ENCODE peak calls at places on chromosome 2, in four cellular contexts. One of them, this sample, is unnamed. For H3K36me3 and H3K27me3, the result is how much of the 10 kb centered on the place peaks cover.

GRCh38 chr2:46381263-46381849 is 84.1 kb downstream of the EPAS1 start:
- DNase-seq in pancreas: no peak
- DNase-seq in tibial artery: no peak
- DNase-seq in PC-3: no peak
- DNase-seq in this sample: no peak

GRCh38 chr2:1755436-1756191 is 11.3 kb upstream of the PXDN start:
- DNase-seq in PC-3: no peak
- DNase-seq in pancreas: no peak
- DNase-seq in tibial artery: peak
- DNase-seq in this sample: no peak

GRCh38 chr2:169705927-169706326 is 11.7 kb downstream of the PHOSPHO2 start:
- DNase-seq in tibial artery: no peak
- DNase-seq in pancreas: no peak
- DNase-seq in PC-3: no peak
- DNase-seq in this sample: no peak

GRCh38 chr2:135532581-135532980 is 1.3 kb downstream of the R3HDM1 start:
- DNase-seq in PC-3: no peak
- DNase-seq in tibial artery: no peak
- DNase-seq in pancreas: no peak
- DNase-seq in this sample: no peak

GRCh38 chr2:120175000-120175581 is 48.1 kb downstream of the TMEM185B start:
- DNase-seq in PC-3: peak
- DNase-seq in tibial artery: no peak
- DNase-seq in pancreas: no peak
- DNase-seq in this sample: peak

GRCh38 chr2:238287702-238288649 is at the start of gene PER2:
- DNase-seq in pancreas: peak
- DNase-seq in tibial artery: peak
- DNase-seq in PC-3: peak
- DNase-seq in this sample: peak

GRCh38 chr2:65277791-65278449 is 50.3 kb downstream of the ACTR2 start:
- DNase-seq in pancreas: no peak
- DNase-seq in tibial artery: no peak
- DNase-seq in PC-3: peak
- DNase-seq in this sample: no peak

GRCh38 chr2:225103737-225104141 is 61.5 kb upstream of the DOCK10 start:
- DNase-seq in tibial artery: no peak
- DNase-seq in pancreas: no peak
- DNase-seq in PC-3: peak
- DNase-seq in this sample: no peak

GRCh38 chr2:228707846-228708245 is 526.4 kb upstream of the SPHKAP start:
- DNase-seq in pancreas: no peak
- DNase-seq in tibial artery: no peak
- DNase-seq in PC-3: no peak
- DNase-seq in this sample: no peak

GRCh38 chr2:54255230-54256090 is 569 bp downstream of the TSPYL6 start:
- DNase-seq in PC-3: no peak
- DNase-seq in pancreas: no peak
- DNase-seq in tibial artery: no peak
- DNase-seq in this sample: no peak

GRCh38 chr2:69731575-69731974 is 10.4 kb upstream of the ANXA4 start:
- DNase-seq in PC-3: no peak
- DNase-seq in tibial artery: no peak
- DNase-seq in pancreas: no peak
- DNase-seq in this sample: no peak

GRCh38 chr2:43074592-43075053 is 151.8 kb downstream of the ZFP36L2 start:
- DNase-seq in tibial artery: no peak
- DNase-seq in PC-3: no peak
- DNase-seq in pancreas: no peak
- DNase-seq in this sample: no peak

GRCh38 chr2:228407821-228408220 is 226.3 kb upstream of the SPHKAP start:
- DNase-seq in tibial artery: no peak
- DNase-seq in PC-3: no peak
- DNase-seq in pancreas: no peak
- DNase-seq in this sample: no peak

GRCh38 chr2:61478086-61478485 is 7.2 kb upstream of the USP34 start:
- DNase-seq in pancreas: no peak
- DNase-seq in PC-3: no peak
- DNase-seq in tibial artery: no peak
- DNase-seq in this sample: no peak

GRCh38 chr2:105396254-105397024 is 2.4 kb downstream of the FHL2 start:
- DNase-seq in tibial artery: peak
- DNase-seq in pancreas: no peak
- DNase-seq in PC-3: peak
- DNase-seq in this sample: no peak

GRCh38 chr2:9138507-9139085 is 68.0 kb upstream of the ASAP2 start:
- DNase-seq in pancreas: no peak
- DNase-seq in PC-3: no peak
- DNase-seq in tibial artery: no peak
- DNase-seq in this sample: no peak

GRCh38 chr2:165745916-165746315 is 48.1 kb downstream of the GALNT3 start:
- DNase-seq in tibial artery: no peak
- DNase-seq in PC-3: peak
- DNase-seq in pancreas: no peak
- DNase-seq in this sample: no peak

GRCh38 chr2:237294509-237294908 is 119.5 kb downstream of the COL6A3 start:
- DNase-seq in tibial artery: no peak
- DNase-seq in PC-3: peak
- DNase-seq in pancreas: no peak
- DNase-seq in this sample: no peak

GRCh38 chr2:181396575-181397062 is 60.6 kb upstream of the ITGA4 start:
- DNase-seq in pancreas: no peak
- DNase-seq in PC-3: no peak
- DNase-seq in tibial artery: no peak
- DNase-seq in this sample: no peak

GRCh38 chr2:179561702-179562101 is 297.1 kb upstream of the SESTD1 start:
- DNase-seq in tibial artery: no peak
- DNase-seq in PC-3: no peak
- DNase-seq in pancreas: no peak
- DNase-seq in this sample: no peak

GRCh38 chr2:150517951-150518680 is 30.6 kb upstream of the RND3 start:
- DNase-seq in pancreas: no peak
- DNase-seq in tibial artery: no peak
- DNase-seq in PC-3: peak
- DNase-seq in this sample: no peak

GRCh38 chr2:6580982-6581381 is 284.7 kb downstream of the CMPK2 start:
- DNase-seq in pancreas: no peak
- DNase-seq in tibial artery: no peak
- DNase-seq in PC-3: peak
- DNase-seq in this sample: no peak

GRCh38 chr2:196534533-196534932 is 105.0 kb upstream of the CCDC150 start:
- DNase-seq in PC-3: no peak
- DNase-seq in tibial artery: no peak
- DNase-seq in pancreas: no peak
- DNase-seq in this sample: no peak

GRCh38 chr2:171431677-171432167 is 2.1 kb downstream of the METTL8 start:
- DNase-seq in pancreas: no peak
- DNase-seq in tibial artery: no peak
- DNase-seq in PC-3: no peak
- DNase-seq in this sample: no peak

GRCh38 chr2:241213036-241213435 is 24.6 kb downstream of the ANO7 start:
- DNase-seq in pancreas: no peak
- DNase-seq in PC-3: no peak
- DNase-seq in tibial artery: no peak
- DNase-seq in this sample: no peak

GRCh38 chr2:26588576-26588975 is 52.6 kb downstream of the CIB4 start:
- DNase-seq in PC-3: no peak
- DNase-seq in pancreas: peak
- DNase-seq in tibial artery: peak
- DNase-seq in this sample: no peak

GRCh38 chr2:27281855-27282559 is at the start of gene TRIM54:
- DNase-seq in tibial artery: no peak
- DNase-seq in PC-3: peak
- DNase-seq in pancreas: no peak
- DNase-seq in this sample: no peak

GRCh38 chr2:152115952-152116351 is 17.1 kb upstream of the CACNB4 start:
- DNase-seq in tibial artery: no peak
- DNase-seq in PC-3: peak
- DNase-seq in pancreas: no peak
- DNase-seq in this sample: no peak

GRCh38 chr2:10278029-10278762 is 24.5 kb upstream of the HPCAL1 start:
- DNase-seq in tibial artery: peak
- DNase-seq in PC-3: no peak
- DNase-seq in pancreas: peak
- DNase-seq in this sample: no peak

GRCh38 chr2:10787176-10787968 is 25.2 kb downstream of the PDIA6 start:
- DNase-seq in pancreas: no peak
- DNase-seq in tibial artery: no peak
- DNase-seq in PC-3: no peak
- DNase-seq in this sample: no peak

GRCh38 chr2:36355890-36356198 is 266 bp downstream of the CRIM1 start:
- DNase-seq in tibial artery: no peak
- DNase-seq in PC-3: no peak
- DNase-seq in pancreas: no peak
- DNase-seq in this sample: peak

GRCh38 chr2:55926246-55926645 is 2.7 kb upstream of the EFEMP1 start:
- DNase-seq in pancreas: no peak
- DNase-seq in PC-3: no peak
- DNase-seq in tibial artery: no peak
- DNase-seq in this sample: no peak

GRCh38 chr2:55357907-55358306 is 61.7 kb downstream of the CCDC88A start:
- DNase-seq in PC-3: no peak
- DNase-seq in tibial artery: no peak
- DNase-seq in pancreas: no peak
- DNase-seq in this sample: no peak

GRCh38 chr2:133200684-133201421 is 367.4 kb downstream of the NCKAP5 start:
- DNase-seq in tibial artery: no peak
- DNase-seq in PC-3: peak
- DNase-seq in pancreas: no peak
- DNase-seq in this sample: no peak

GRCh38 chr2:104755026-104755856 is 98.7 kb upstream of the POU3F3 start:
- DNase-seq in tibial artery: no peak
- DNase-seq in pancreas: no peak
- DNase-seq in PC-3: no peak
- DNase-seq in this sample: no peak

GRCh38 chr2:54581326-54582039 is 125.4 kb downstream of the SPTBN1 start:
- DNase-seq in PC-3: no peak
- DNase-seq in tibial artery: no peak
- DNase-seq in pancreas: no peak
- DNase-seq in this sample: no peak

GRCh38 chr2:239726091-239726591 is 299.0 kb downstream of the NDUFA10 start:
- DNase-seq in PC-3: no peak
- DNase-seq in pancreas: peak
- DNase-seq in tibial artery: peak
- DNase-seq in this sample: no peak

GRCh38 chr2:110990440-110990839 is 130.3 kb upstream of the BCL2L11 start:
- DNase-seq in pancreas: no peak
- DNase-seq in tibial artery: no peak
- DNase-seq in PC-3: no peak
- DNase-seq in this sample: no peak
- H3K36me3 ChIP-seq in pancreas: under half
- H3K36me3 ChIP-seq in tibial artery: under half
- H3K36me3 ChIP-seq in PC-3: under half
- H3K36me3 ChIP-seq in this sample: under half

DNA sequence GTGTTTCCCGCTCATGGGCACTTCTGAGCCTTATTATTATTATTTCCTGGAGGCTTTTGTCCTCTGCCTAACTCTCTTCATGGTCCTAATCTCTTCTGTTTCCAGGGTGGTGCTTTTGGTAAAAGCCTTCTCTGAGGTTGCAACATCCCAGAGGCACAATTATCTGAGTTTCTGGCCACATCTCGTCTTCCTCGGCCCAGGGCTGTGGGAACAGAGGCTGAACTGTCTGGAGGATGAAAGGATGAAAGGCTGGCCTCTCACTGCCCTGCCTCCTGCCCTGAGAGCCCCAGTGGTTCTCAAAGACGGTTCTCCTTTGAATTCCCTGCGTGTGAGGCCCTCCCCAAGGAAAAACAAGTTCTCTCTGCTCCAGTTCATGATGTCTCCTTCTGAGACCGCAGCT is 13.8 kb downstream of the GYPC start:
- DNase-seq in PC-3: no peak
- DNase-seq in pancreas: no peak
- DNase-seq in tibial artery: peak
- DNase-seq in this sample: no peak
- H3K27ac ChIP-seq in PC-3: no peak
- H3K27ac ChIP-seq in pancreas: no peak
- H3K27ac ChIP-seq in tibial artery: peak
- H3K27ac ChIP-seq in this sample: no peak

DNA sequence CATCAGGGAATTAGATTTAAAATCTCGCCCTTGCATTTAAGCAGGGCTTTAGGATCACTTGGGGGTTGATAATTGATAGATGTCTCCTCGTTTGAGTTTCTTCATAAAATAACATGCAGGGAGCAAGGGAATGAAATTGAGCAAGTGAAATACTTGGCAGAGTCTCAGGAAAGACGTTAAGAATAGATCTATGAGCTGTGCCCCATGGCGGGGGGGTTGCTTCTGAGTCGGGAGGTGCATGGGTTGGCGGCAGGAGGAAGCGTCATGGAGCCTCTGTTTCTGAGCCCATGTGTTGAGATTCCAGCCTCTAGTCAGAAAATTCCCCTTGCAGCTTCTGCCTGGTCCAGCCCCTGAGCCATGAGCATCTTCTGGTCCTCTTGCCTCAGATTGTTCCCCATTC is 82.0 kb downstream of the APOB start:
- DNase-seq in pancreas: no peak
- DNase-seq in tibial artery: peak
- DNase-seq in PC-3: no peak
- DNase-seq in this sample: no peak
- H3K27me3 ChIP-seq in pancreas: under half
- H3K27me3 ChIP-seq in tibial artery: under half
- H3K27me3 ChIP-seq in PC-3: under half
- H3K27me3 ChIP-seq in this sample: under half

DNA sequence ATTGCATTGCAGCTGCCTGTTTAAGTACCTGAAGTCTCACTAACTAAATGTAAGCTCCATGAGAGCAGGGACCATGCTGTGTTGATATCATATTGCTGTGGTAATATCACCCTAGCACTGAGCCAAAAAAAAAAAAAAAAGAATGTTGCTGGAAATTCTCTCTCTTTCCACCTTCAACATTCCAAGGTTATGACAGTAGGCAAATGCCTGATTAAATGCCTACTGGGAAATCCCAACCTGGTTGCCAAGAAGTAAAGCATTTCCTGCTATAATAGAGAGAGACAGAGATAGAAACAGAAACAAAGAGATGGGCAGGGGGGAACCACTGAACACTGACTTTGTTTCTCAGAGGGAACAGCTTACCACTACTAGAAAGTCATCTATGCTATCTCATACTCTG is 1604.2 kb downstream of the LRP1B start:
- DNase-seq in pancreas: no peak
- DNase-seq in PC-3: peak
- DNase-seq in tibial artery: no peak
- DNase-seq in this sample: no peak
- H3K36me3 ChIP-seq in pancreas: under half
- H3K36me3 ChIP-seq in PC-3: under half
- H3K36me3 ChIP-seq in tibial artery: under half
- H3K36me3 ChIP-seq in this sample: under half

DNA sequence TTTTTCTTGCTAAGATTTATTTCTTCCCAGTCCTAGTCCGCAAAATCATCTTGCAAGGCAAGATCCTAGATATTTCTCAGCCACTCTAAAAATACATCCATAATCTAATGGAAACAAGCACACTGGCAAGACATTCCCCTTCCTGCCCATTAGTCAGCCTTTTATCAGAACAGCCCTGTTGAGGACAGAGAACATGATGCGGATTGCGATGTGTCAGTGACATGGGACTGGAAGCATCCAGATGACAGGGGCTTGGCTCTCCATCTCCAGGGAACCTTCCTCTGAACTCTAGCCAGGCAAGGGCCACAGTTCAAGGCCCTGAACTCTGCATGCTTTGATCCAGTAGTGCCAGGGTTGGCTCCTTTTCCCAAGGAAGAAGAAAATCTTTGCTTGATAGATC is 70.0 kb downstream of the VSNL1 start:
- DNase-seq in tibial artery: no peak
- DNase-seq in PC-3: no peak
- DNase-seq in pancreas: no peak
- DNase-seq in this sample: no peak
- H3K27ac ChIP-seq in tibial artery: no peak
- H3K27ac ChIP-seq in PC-3: no peak
- H3K27ac ChIP-seq in pancreas: no peak
- H3K27ac ChIP-seq in this sample: no peak

This sample was measured in CD8-positive, alpha-beta memory T cell.